ENCODE peak calls at places on chromosomes 12 and 14, in four cellular contexts. N is GM12878, Q is K562, E is HL-60. W is an unnamed sample.
A peak's percentile ranks its signal among the peaks of the same experiment; 100 is the strongest.

GRCh38 chr14:103315368-103315911 is 18.6 kb upstream of the EIF5 start:
- DNase-seq in E (no peak), Q (peak; percentile 78), N (no peak), W (no peak)

GRCh38 chr12:57829025-57829777 is 10.7 kb upstream of the AVIL start:
- DNase-seq in Q (no peak), N (no peak), E (peak; percentile 52), W (no peak)

GRCh38 chr12:53325539-53326061 is 4.2 kb upstream of the AAAS start:
- DNase-seq in E (no peak), N (no peak), Q (no peak), W (peak; percentile 42)

GRCh38 chr12:108647936-108648287 is 14.2 kb upstream of the SELPLG start:
- DNase-seq in Q (no peak), E (no peak), N (no peak), W (no peak)

GRCh38 chr12:6044082-6044481 is 80.4 kb downstream of the VWF start:
- DNase-seq in Q (no peak), N (no peak), E (no peak), W (no peak)

GRCh38 chr12:93380480-93381121 is 2.9 kb downstream of the NUDT4 start:
- DNase-seq in E (no peak), Q (no peak), N (no peak), W (no peak)

GRCh38 chr12:107594995-107595394 is 90.6 kb upstream of the PWP1 start:
- DNase-seq in E (no peak), Q (no peak), N (no peak), W (no peak)

GRCh38 chr14:67240168-67240932 is 885 bp upstream of the PALS1 start:
- DNase-seq in E (peak; percentile 5), N (no peak), Q (peak; percentile 10), W (no peak)

GRCh38 chr14:20417250-20418186 is 4.2 kb upstream of the TEP1 start:
- DNase-seq in N (no peak), E (no peak), Q (no peak), W (no peak)

GRCh38 chr12:123839826-123840225 is 77.7 kb downstream of the DNAH10 start:
- DNase-seq in Q (no peak), N (no peak), E (no peak), W (no peak)

GRCh38 chr12:50690923-50691322 is 73.0 kb upstream of the ATF1 start:
- DNase-seq in N (no peak), Q (no peak), E (no peak), W (no peak)

GRCh38 chr12:15996254-15996653 is 85.1 kb downstream of the DERA start:
- DNase-seq in E (no peak), Q (peak; percentile 38), N (no peak), W (no peak)

GRCh38 chr12:19030180-19030579 is 99.4 kb upstream of the PLEKHA5 start:
- DNase-seq in N (no peak), Q (no peak), E (no peak), W (no peak)

GRCh38 chr12:79452906-79453305 is 237.9 kb downstream of the PAWR start:
- DNase-seq in N (no peak), E (no peak), Q (no peak), W (no peak)

GRCh38 chr12:69431604-69432222 is 38.5 kb upstream of the FRS2 start:
- DNase-seq in E (no peak), Q (no peak), N (no peak), W (no peak)

GRCh38 chr12:66235626-66236281 is 46.7 kb downstream of the IRAK3 start:
- DNase-seq in N (no peak), E (no peak), Q (no peak), W (no peak)

DNA sequence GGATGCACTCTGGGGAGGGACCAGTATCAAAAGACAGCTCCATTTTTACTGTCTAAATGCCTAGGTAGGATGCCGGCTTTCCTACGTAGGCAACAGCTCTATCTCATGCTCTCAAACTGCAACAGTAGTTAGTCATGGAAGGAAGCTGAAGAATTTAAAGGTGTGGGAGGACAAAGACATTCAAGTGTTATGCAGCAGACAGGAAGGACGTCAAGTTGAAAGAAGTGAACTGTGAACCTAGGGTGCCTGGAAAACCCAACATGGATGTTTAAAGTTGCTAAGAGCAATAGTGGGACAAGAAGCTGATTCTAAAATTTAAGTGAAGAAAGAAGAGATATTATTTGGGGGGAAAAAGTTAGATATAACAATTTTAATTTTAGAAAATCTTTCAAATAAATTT is 5.9 kb downstream of the SEC23A start:
- DNase-seq in E (no peak), Q (peak; percentile 3), N (no peak), W (no peak)
- TF ChIP-seq SPI1 in E (no peak), Q (no peak), N (no peak), W (no peak)

GRCh38 chr12:76356094-76356493 is 7.9 kb upstream of the BBS10 start:
- DNase-seq in Q (no peak), N (no peak), E (no peak), W (no peak)
- TF ChIP-seq SPI1 in Q (no peak), N (no peak), E (no peak), W (no peak)

DNA sequence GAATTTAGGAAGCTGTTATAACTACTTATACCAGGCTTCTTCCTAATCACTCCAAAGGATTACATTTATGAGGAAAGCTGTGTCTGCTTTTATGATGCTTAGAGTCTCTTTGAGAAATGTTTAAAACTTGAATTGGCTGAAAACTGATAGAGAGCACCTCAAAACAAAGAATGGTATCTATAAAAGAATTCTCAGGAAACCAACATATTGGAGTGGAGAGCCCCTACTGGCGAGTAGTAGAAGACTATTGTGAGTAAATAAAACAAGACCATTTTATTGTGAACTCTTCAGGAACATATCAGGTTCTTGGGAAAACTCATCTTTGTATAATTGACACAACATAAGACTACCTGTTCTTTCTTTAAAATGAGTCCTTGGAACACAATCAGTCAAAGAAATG is 578.6 kb downstream of the RERGL start:
- DNase-seq in N (no peak), Q (no peak), E (no peak), W (no peak)
- TF ChIP-seq SPI1 in N (no peak), Q (no peak), E (no peak), W (no peak)

DNA sequence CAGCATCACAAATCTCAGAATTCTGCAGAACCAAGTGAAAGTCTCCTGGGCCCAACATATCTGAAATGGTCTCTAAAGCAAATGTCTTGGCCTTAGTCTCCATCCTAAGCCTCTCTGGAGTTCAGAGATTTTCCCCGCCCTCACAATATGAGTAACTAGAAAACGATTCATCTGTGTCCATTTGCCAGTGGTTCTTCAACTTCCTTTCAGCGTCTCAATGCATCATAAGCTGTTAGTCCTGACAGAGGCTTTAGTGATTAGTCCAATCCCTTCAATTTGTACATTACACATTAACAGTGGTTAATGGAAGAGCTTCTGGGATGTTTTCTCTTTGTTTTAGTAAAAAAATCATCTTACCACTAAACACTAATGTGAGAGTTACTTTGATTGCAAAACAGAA is 17.4 kb downstream of the NPC2 start:
- DNase-seq in E (no peak), N (no peak), Q (no peak), W (no peak)
- TF ChIP-seq SPI1 in E (no peak), N (no peak), Q (no peak), W (no peak)

DNA sequence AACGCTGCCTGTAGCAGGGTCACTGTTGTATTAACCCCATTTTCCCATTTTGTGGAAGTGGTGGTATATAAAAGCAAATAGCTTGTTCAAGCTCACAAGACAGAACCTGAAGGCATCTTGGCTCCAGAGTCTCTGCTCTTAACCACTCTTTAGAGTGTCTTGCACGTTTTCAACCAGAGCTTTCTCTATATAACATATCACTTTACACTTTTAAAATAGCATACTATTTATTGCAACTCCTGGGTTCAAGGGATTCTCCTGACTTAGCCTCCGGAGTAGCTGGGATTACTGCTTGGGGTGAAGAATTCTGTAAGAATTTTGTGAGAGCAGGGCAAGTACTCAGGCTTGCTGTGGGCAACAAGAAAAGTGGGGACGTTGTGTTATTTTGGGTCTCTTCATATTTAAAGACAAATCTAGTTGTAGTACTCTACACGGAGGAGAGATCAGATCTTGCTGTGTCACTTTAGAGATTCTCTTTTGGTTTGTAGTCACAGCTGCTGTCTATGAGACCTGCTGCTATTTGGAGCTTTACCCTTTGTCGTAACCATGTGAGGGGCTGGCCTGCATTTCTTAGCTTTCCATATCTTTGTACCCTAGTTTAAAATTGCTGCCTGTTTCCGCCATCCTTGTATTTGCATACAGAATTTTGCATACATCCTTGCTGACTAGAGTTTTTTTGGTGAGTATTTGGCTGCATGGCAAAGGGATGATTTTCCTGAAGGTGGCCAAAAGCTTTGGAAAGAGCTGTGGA is 40.7 kb downstream of the WDR20 start:
- DNase-seq in E (no peak), Q (peak; percentile 10), N (no peak), W (no peak)
- TF ChIP-seq SPI1 in E (no peak), Q (no peak), N (no peak), W (no peak)

GRCh38 chr14:104590240-104590965 is 10.8 kb downstream of the C14orf180 start:
- DNase-seq in N (no peak), Q (no peak), E (no peak), W (no peak)

GRCh38 chr14:104589338-104590195 is 10.0 kb downstream of the C14orf180 start:
- DNase-seq in N (no peak), E (no peak), Q (no peak), W (no peak)

GRCh38 chr14:104592292-104592672 is 12.3 kb downstream of the TMEM179 start:
- DNase-seq in Q (no peak), N (no peak), E (no peak), W (no peak)

GRCh38 chr14:104591506-104592291 is 12.1 kb downstream of the C14orf180 start:
- DNase-seq in E (no peak), N (no peak), Q (no peak), W (no peak)

GRCh38 chr14:104591031-104591430 is 11.5 kb downstream of the C14orf180 start:
- DNase-seq in N (no peak), E (no peak), Q (no peak), W (no peak)
- TF ChIP-seq SPI1 in N (no peak), E (no peak), Q (no peak), W (no peak)

DNA sequence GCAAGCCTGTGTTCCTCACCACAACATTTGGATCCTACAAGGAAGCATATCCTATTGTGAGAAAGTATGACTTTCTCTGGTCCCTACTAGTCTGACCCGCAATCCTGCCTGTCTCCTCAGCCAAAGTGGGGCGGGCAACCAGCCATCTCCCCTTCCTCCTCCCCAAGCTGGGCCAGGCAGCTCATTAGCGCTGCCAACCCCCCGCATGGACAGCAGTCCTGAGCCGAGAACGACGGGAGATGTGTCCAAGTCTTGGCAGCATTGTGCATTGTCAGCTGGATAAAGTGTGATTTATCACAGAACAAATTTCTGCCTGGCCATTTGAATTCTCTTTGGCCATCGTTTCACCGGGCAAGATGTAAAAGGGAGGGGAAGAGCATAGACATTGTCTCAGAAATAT is 139.4 kb downstream of the SLC15A4 start:
- DNase-seq in E (no peak), N (no peak), Q (no peak), W (no peak)
- TF ChIP-seq SPI1 in E (no peak), N (no peak), Q (no peak), W (no peak)

W was measured in GM12891.